ENCODE peak calls at places on chromosome 18, in nine cellular contexts. I is Peyer's patch; Q is CD4-positive, CD25-positive, alpha-beta regulatory T cell; V is small intestine; R is psoas muscle; S is body of pancreas; M is left ventricle myocardium inferior; J is heart left ventricle; F is right cardiac atrium. B is an unnamed sample.

GRCh38 chr18:3665780-3666525 is 216.0 kb downstream of the TGIF1 start:
- DNase-seq in M (peak), R (peak), I (peak), V (peak), Q (peak), F (peak), S (peak), J (peak), B (peak)

GRCh38 chr18:49898421-49898820 is 85.1 kb upstream of the ACAA2 start:
- DNase-seq in S (peak), F (peak), J (peak), R (peak), I (peak), Q (no peak), V (peak), M (peak), B (peak)

GRCh38 chr18:22115573-22115972 is 53.8 kb upstream of the GATA6 start:
- DNase-seq in V (peak), J (no peak), Q (no peak), S (no peak), I (peak), F (no peak), R (no peak), M (no peak), B (no peak)

GRCh38 chr18:13313006-13313661 is 94.6 kb downstream of the LDLRAD4 start:
- DNase-seq in S (no peak), M (no peak), R (no peak), Q (no peak), V (no peak), J (no peak), F (no peak), I (no peak), B (no peak)

GRCh38 chr18:32420084-32420483 is 50.6 kb downstream of the GAREM1 start:
- DNase-seq in M (no peak), I (no peak), Q (no peak), S (no peak), R (no peak), J (no peak), F (no peak), V (no peak), B (no peak)

GRCh38 chr18:55001625-55002024 is 42.4 kb upstream of the CCDC68 start:
- DNase-seq in V (no peak), R (no peak), Q (no peak), J (no peak), I (no peak), S (no peak), F (no peak), M (no peak), B (no peak)

GRCh38 chr18:37575646-37576045 is 10.0 kb upstream of the CELF4 start:
- DNase-seq in Q (no peak), F (no peak), M (no peak), J (no peak), R (no peak), V (no peak), I (no peak), S (no peak), B (no peak)

GRCh38 chr18:21599585-21600525 is 649 bp downstream of the ESCO1 start:
- DNase-seq in R (peak), I (peak), M (peak), S (peak), F (peak), Q (no peak), V (no peak), J (peak), B (peak)

GRCh38 chr18:79447703-79448367 is 52.1 kb downstream of the NFATC1 start:
- DNase-seq in V (no peak), Q (no peak), I (no peak), S (no peak), J (no peak), M (no peak), R (no peak), F (no peak), B (no peak)

GRCh38 chr18:69787825-69788547 is 159.7 kb downstream of the CD226 start:
- DNase-seq in S (no peak), I (no peak), Q (no peak), F (no peak), J (no peak), M (no peak), R (no peak), V (no peak), B (no peak)

GRCh38 chr18:53534695-53535094 is 689.8 kb downstream of the MBD2 start:
- DNase-seq in V (no peak), R (no peak), J (peak), M (peak), Q (no peak), F (peak), I (peak), S (no peak), B (peak)

GRCh38 chr18:75106746-75107145 is 102.2 kb downstream of the PTGR3 start:
- DNase-seq in J (no peak), M (no peak), V (no peak), Q (no peak), F (no peak), R (no peak), I (no peak), S (no peak), B (no peak)

GRCh38 chr18:73954267-73954666 is 193.4 kb downstream of the FBXO15 start:
- DNase-seq in M (no peak), J (no peak), Q (no peak), I (no peak), S (no peak), F (no peak), R (no peak), V (no peak), B (no peak)

GRCh38 chr18:42635378-42636048 is 480.0 kb downstream of the RIT2 start:
- DNase-seq in J (no peak), R (no peak), M (no peak), Q (no peak), V (no peak), F (no peak), I (no peak), S (no peak), B (no peak)

GRCh38 chr18:79601234-79601633 is 78.4 kb upstream of the CTDP1 start:
- DNase-seq in M (no peak), I (no peak), V (no peak), Q (no peak), J (peak), F (no peak), R (no peak), S (peak), B (no peak)

GRCh38 chr18:56038258-56039030 is 450.5 kb upstream of the TCF4 start:
- DNase-seq in I (no peak), Q (no peak), R (no peak), J (no peak), S (no peak), F (no peak), M (no peak), V (no peak), B (no peak)

GRCh38 chr18:23838801-23839366 is 149.6 kb downstream of the LAMA3 start:
- DNase-seq in S (no peak), I (no peak), R (no peak), F (no peak), J (no peak), Q (no peak), V (no peak), M (no peak), B (no peak)

DNA sequence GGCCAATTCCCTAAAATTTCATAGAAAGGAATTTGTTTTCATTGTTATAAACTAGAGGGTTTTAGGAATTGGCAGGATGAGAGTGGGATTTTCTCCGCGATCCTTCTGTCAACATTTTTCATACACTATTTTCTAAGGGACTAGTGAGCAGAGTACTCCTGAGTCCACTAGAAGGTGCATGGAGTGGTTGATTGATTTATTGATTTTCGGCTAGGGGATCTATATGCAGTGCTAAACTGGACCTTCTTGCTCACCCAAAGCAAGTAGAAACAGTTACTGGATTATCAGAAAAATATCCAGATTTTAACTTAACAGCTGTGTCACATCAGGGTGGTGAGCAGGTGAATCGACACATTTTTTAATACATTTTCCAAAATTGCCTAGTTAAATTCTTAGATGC is 159.9 kb upstream of the DTNA start:
- DNase-seq in R (no peak), J (no peak), S (no peak), Q (no peak), V (no peak), I (no peak), M (no peak), F (no peak), B (no peak)
- H3K27ac ChIP-seq in R (peak), J (no peak), S (no peak), Q (no peak), V (no peak), I (no peak), M (no peak), F (no peak), B (no peak)

GRCh38 chr18:8977701-8978100 is 124.8 kb upstream of the NDUFV2 start:
- DNase-seq in M (no peak), Q (no peak), R (no peak), V (no peak), I (no peak), J (no peak), F (no peak), S (no peak), B (no peak)
- H3K27ac ChIP-seq in M (no peak), Q (no peak), R (no peak), V (no peak), I (no peak), J (no peak), F (no peak), S (no peak), B (no peak)

GRCh38 chr18:44411277-44411900 is 269.3 kb upstream of the SETBP1 start:
- DNase-seq in V (no peak), I (no peak), R (no peak), S (no peak), M (no peak), F (no peak), Q (no peak), J (no peak), B (no peak)
- H3K27ac ChIP-seq in V (no peak), I (no peak), R (no peak), S (no peak), M (no peak), F (no peak), Q (no peak), J (no peak), B (no peak)

GRCh38 chr18:48409591-48410094 is 460 bp upstream of the ZBTB7C start:
- DNase-seq in R (peak), I (no peak), Q (no peak), F (peak), V (no peak), J (peak), M (peak), S (no peak), B (peak)
- H3K27ac ChIP-seq in R (peak), I (peak), Q (no peak), F (peak), V (no peak), J (peak), M (peak), S (peak), B (peak)

GRCh38 chr18:77321823-77322805 is 72.5 kb downstream of the GALR1 start:
- DNase-seq in R (no peak), M (no peak), I (peak), V (peak), S (peak), J (no peak), Q (no peak), F (no peak), B (no peak)
- H3K27ac ChIP-seq in R (no peak), M (no peak), I (no peak), V (no peak), S (peak), J (no peak), Q (no peak), F (no peak), B (no peak)

GRCh38 chr18:76751538-76751890 is 70.8 kb upstream of the ZNF236 start:
- DNase-seq in M (no peak), R (no peak), V (no peak), J (no peak), F (no peak), S (no peak), Q (no peak), I (no peak), B (no peak)
- H3K27ac ChIP-seq in M (no peak), R (no peak), V (no peak), J (no peak), F (no peak), S (no peak), Q (no peak), I (no peak), B (no peak)

GRCh38 chr18:51122266-51123045 is 75.0 kb downstream of the MEX3C start:
- DNase-seq in F (no peak), I (no peak), J (no peak), Q (no peak), V (no peak), S (no peak), M (no peak), R (no peak), B (no peak)

GRCh38 chr18:51123046-51123395 is 74.5 kb downstream of the MEX3C start:
- DNase-seq in M (no peak), I (no peak), F (no peak), V (no peak), J (no peak), R (no peak), Q (no peak), S (no peak), B (no peak)

GRCh38 chr18:51121597-51121857 is 76.0 kb downstream of the MEX3C start:
- DNase-seq in M (no peak), Q (no peak), V (no peak), I (no peak), F (no peak), S (no peak), J (no peak), R (no peak), B (no peak)

GRCh38 chr18:51123936-51124486 is 73.5 kb downstream of the MEX3C start:
- DNase-seq in J (no peak), Q (no peak), F (no peak), M (no peak), I (no peak), R (no peak), V (no peak), S (no peak), B (no peak)

GRCh38 chr18:51123481-51123880 is 74.0 kb downstream of the MEX3C start:
- DNase-seq in S (no peak), J (no peak), I (no peak), R (no peak), Q (no peak), V (no peak), F (no peak), M (no peak), B (no peak)
- H3K27ac ChIP-seq in S (no peak), J (no peak), I (no peak), R (no peak), Q (no peak), V (no peak), F (no peak), M (no peak), B (no peak)

GRCh38 chr18:59660398-59660797 is 36.8 kb downstream of the CCBE1 start:
- DNase-seq in S (no peak), Q (no peak), M (no peak), I (no peak), F (no peak), V (no peak), R (no peak), J (no peak), B (no peak)
- H3K27ac ChIP-seq in S (no peak), Q (no peak), M (no peak), I (peak), F (no peak), V (no peak), R (no peak), J (no peak), B (no peak)